ENCODE peak calls at places on chromosomes 3 and 15, in seven cellular contexts. One of them, this sample, is unnamed.

GRCh38 chr3:188972313-188972712 is 199.5 kb upstream of the TPRG1 start:
- DNase-seq in cardiac fibroblast: no peak
- DNase-seq in foreskin fibroblast: no peak
- DNase-seq in BE2C: no peak
- DNase-seq in GM12865: no peak
- DNase-seq in ovary: no peak
- DNase-seq in heart left ventricle: no peak
- DNase-seq in this sample: no peak

GRCh38 chr15:38758001-38758400 is 193.4 kb upstream of the RASGRP1 start:
- DNase-seq in foreskin fibroblast: peak
- DNase-seq in GM12865: no peak
- DNase-seq in heart left ventricle: no peak
- DNase-seq in ovary: no peak
- DNase-seq in cardiac fibroblast: peak
- DNase-seq in BE2C: no peak
- DNase-seq in this sample: no peak

GRCh38 chr15:63210151-63211051 is 21.0 kb downstream of the RAB8B start:
- DNase-seq in ovary: no peak
- DNase-seq in GM12865: no peak
- DNase-seq in cardiac fibroblast: no peak
- DNase-seq in BE2C: no peak
- DNase-seq in heart left ventricle: no peak
- DNase-seq in foreskin fibroblast: no peak
- DNase-seq in this sample: no peak

GRCh38 chr3:159260049-159260662 is 458.3 kb downstream of the MFSD1 start:
- DNase-seq in cardiac fibroblast: peak
- DNase-seq in BE2C: peak
- DNase-seq in heart left ventricle: peak
- DNase-seq in foreskin fibroblast: peak
- DNase-seq in ovary: peak
- DNase-seq in GM12865: peak
- DNase-seq in this sample: peak

GRCh38 chr3:45644467-45645201 is 44.6 kb upstream of the SACM1L start:
- DNase-seq in cardiac fibroblast: peak
- DNase-seq in GM12865: no peak
- DNase-seq in foreskin fibroblast: peak
- DNase-seq in ovary: no peak
- DNase-seq in heart left ventricle: no peak
- DNase-seq in BE2C: no peak
- DNase-seq in this sample: no peak

GRCh38 chr3:157479464-157480243 is 23.6 kb downstream of the VEPH1 start:
- DNase-seq in BE2C: no peak
- DNase-seq in foreskin fibroblast: no peak
- DNase-seq in cardiac fibroblast: no peak
- DNase-seq in ovary: no peak
- DNase-seq in GM12865: no peak
- DNase-seq in heart left ventricle: no peak
- DNase-seq in this sample: no peak

GRCh38 chr3:114219741-114220140 is 17.6 kb downstream of the ZNF80 start:
- DNase-seq in foreskin fibroblast: no peak
- DNase-seq in GM12865: no peak
- DNase-seq in cardiac fibroblast: no peak
- DNase-seq in heart left ventricle: no peak
- DNase-seq in BE2C: no peak
- DNase-seq in ovary: no peak
- DNase-seq in this sample: no peak

GRCh38 chr3:80018375-80018774 is 250.6 kb upstream of the ROBO1 start:
- DNase-seq in heart left ventricle: no peak
- DNase-seq in BE2C: no peak
- DNase-seq in foreskin fibroblast: no peak
- DNase-seq in ovary: no peak
- DNase-seq in cardiac fibroblast: no peak
- DNase-seq in GM12865: no peak
- DNase-seq in this sample: no peak

GRCh38 chr3:45029216-45029615 is 3.1 kb downstream of the CLEC3B start:
- DNase-seq in foreskin fibroblast: no peak
- DNase-seq in heart left ventricle: no peak
- DNase-seq in ovary: no peak
- DNase-seq in BE2C: no peak
- DNase-seq in cardiac fibroblast: no peak
- DNase-seq in GM12865: no peak
- DNase-seq in this sample: no peak

GRCh38 chr3:153094386-153094785 is 67.6 kb upstream of the RAP2B start:
- DNase-seq in foreskin fibroblast: no peak
- DNase-seq in GM12865: no peak
- DNase-seq in heart left ventricle: no peak
- DNase-seq in ovary: no peak
- DNase-seq in BE2C: no peak
- DNase-seq in cardiac fibroblast: peak
- DNase-seq in this sample: no peak

GRCh38 chr3:43748179-43748578 is 57.4 kb downstream of the ABHD5 start:
- DNase-seq in cardiac fibroblast: peak
- DNase-seq in GM12865: no peak
- DNase-seq in foreskin fibroblast: peak
- DNase-seq in heart left ventricle: no peak
- DNase-seq in ovary: no peak
- DNase-seq in BE2C: no peak
- DNase-seq in this sample: no peak

GRCh38 chr3:71247221-71247947 is 336.1 kb downstream of the FOXP1 start:
- DNase-seq in BE2C: peak
- DNase-seq in foreskin fibroblast: peak
- DNase-seq in GM12865: no peak
- DNase-seq in ovary: no peak
- DNase-seq in heart left ventricle: no peak
- DNase-seq in cardiac fibroblast: no peak
- DNase-seq in this sample: no peak

GRCh38 chr3:157104521-157104920 is 55.4 kb downstream of the CCNL1 start:
- DNase-seq in GM12865: no peak
- DNase-seq in BE2C: no peak
- DNase-seq in heart left ventricle: no peak
- DNase-seq in foreskin fibroblast: no peak
- DNase-seq in ovary: no peak
- DNase-seq in cardiac fibroblast: no peak
- DNase-seq in this sample: no peak

GRCh38 chr3:14203521-14204079 is 25.0 kb downstream of the LSM3 start:
- DNase-seq in GM12865: peak
- DNase-seq in BE2C: peak
- DNase-seq in ovary: peak
- DNase-seq in foreskin fibroblast: peak
- DNase-seq in cardiac fibroblast: peak
- DNase-seq in heart left ventricle: peak
- DNase-seq in this sample: no peak

GRCh38 chr3:81214626-81215025 is 546.8 kb downstream of the GBE1 start:
- DNase-seq in cardiac fibroblast: no peak
- DNase-seq in BE2C: no peak
- DNase-seq in GM12865: no peak
- DNase-seq in ovary: no peak
- DNase-seq in foreskin fibroblast: peak
- DNase-seq in heart left ventricle: no peak
- DNase-seq in this sample: no peak

GRCh38 chr3:141618938-141619337 is 119.2 kb upstream of the RNF7 start:
- DNase-seq in ovary: no peak
- DNase-seq in cardiac fibroblast: no peak
- DNase-seq in GM12865: no peak
- DNase-seq in BE2C: no peak
- DNase-seq in foreskin fibroblast: no peak
- DNase-seq in heart left ventricle: no peak
- DNase-seq in this sample: no peak
- H3K4me3 ChIP-seq in ovary: no peak
- H3K4me3 ChIP-seq in cardiac fibroblast: no peak
- H3K4me3 ChIP-seq in GM12865: no peak
- H3K4me3 ChIP-seq in BE2C: no peak
- H3K4me3 ChIP-seq in foreskin fibroblast: no peak
- H3K4me3 ChIP-seq in heart left ventricle: no peak
- H3K4me3 ChIP-seq in this sample: no peak

DNA sequence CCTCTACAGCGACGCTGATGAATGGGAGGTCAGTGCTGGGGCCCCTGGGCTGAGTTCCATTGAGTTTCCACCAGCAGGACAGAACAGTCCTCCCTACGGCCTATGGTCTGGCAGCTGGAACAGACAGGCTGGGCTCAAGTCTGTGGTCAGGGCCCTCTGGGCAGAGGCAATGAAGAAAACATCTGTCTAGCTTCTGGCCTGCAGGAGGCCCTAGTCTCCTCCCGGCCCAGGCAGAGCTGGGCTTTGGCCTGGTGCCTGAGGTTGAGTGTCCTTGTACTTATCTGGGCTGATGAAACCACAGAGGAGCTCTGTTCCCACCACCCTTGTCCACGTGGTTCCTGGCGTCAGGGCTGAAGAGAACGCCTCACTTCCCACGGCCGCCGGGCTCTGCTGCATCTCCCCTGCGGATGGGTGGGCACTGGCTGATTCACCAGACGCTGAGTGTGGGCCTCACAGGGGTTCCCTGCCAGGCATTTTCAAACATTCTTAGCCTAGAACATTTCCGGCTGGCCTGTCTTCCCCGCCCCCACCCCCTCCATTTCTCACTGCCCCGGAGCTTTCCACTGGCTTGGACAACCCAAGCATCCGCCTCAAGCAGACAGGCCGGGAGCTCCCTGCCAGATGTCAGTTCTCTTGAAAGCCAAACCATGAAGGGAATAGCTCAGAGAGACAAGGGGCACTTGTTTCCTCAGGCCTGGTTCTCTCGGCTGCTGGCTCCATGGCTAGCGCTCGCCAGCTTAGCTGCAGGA is 20.3 kb downstream of the PPCDC start:
- DNase-seq in GM12865: peak
- DNase-seq in ovary: peak
- DNase-seq in heart left ventricle: peak
- DNase-seq in cardiac fibroblast: peak
- DNase-seq in BE2C: peak
- DNase-seq in foreskin fibroblast: peak
- DNase-seq in this sample: peak
- TF ChIP-seq CTCF in GM12865: peak
- TF ChIP-seq CTCF in ovary: peak
- TF ChIP-seq CTCF in heart left ventricle: peak
- TF ChIP-seq CTCF in cardiac fibroblast: peak
- TF ChIP-seq CTCF in BE2C: peak
- TF ChIP-seq CTCF in foreskin fibroblast: peak
- TF ChIP-seq CTCF in this sample: peak

DNA sequence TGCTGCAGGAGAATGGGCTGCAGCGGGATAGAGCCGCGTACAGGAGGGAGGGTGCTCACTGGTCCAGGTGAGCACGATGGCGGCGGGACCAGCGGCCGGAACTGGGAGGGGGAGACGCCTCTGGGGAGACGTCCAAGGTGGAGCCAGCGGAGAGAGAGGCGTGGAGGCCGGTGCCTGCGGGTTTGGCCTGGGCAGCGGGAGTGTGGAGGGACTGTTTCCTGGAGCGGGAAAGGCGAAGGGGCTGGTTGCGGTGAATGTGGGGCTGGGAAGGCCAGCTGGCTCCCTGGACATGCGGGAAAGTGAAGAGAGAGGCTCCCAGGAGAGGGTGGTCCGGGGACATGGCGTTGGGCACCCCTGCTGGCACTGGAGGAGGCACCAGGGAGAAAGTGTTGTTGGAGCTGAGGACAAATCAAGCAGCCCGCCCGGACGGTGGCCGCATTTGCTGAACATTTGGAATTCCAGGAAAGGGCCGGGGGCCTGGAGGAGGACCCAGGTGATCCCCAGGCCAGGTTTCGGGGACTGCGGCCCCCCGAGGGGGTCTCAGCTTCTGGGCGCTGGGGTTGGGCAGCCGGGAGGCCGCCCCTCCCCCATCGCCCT is 34.3 kb downstream of the DNAJB8 start:
- DNase-seq in cardiac fibroblast: no peak
- DNase-seq in GM12865: no peak
- DNase-seq in foreskin fibroblast: no peak
- DNase-seq in BE2C: peak
- DNase-seq in heart left ventricle: no peak
- DNase-seq in ovary: no peak
- DNase-seq in this sample: no peak
- H3K4me3 ChIP-seq in cardiac fibroblast: no peak
- H3K4me3 ChIP-seq in GM12865: no peak
- H3K4me3 ChIP-seq in foreskin fibroblast: peak
- H3K4me3 ChIP-seq in BE2C: peak
- H3K4me3 ChIP-seq in heart left ventricle: peak
- H3K4me3 ChIP-seq in ovary: peak
- H3K4me3 ChIP-seq in this sample: no peak

GRCh38 chr3:29186982-29187718 is 93.7 kb upstream of the RBMS3 start:
- DNase-seq in ovary: no peak
- DNase-seq in GM12865: no peak
- DNase-seq in foreskin fibroblast: peak
- DNase-seq in BE2C: no peak
- DNase-seq in cardiac fibroblast: peak
- DNase-seq in heart left ventricle: no peak
- DNase-seq in this sample: no peak
- TF ChIP-seq CTCF in ovary: no peak
- TF ChIP-seq CTCF in GM12865: no peak
- TF ChIP-seq CTCF in foreskin fibroblast: no peak
- TF ChIP-seq CTCF in BE2C: no peak
- TF ChIP-seq CTCF in cardiac fibroblast: no peak
- TF ChIP-seq CTCF in heart left ventricle: no peak
- TF ChIP-seq CTCF in this sample: no peak

DNA sequence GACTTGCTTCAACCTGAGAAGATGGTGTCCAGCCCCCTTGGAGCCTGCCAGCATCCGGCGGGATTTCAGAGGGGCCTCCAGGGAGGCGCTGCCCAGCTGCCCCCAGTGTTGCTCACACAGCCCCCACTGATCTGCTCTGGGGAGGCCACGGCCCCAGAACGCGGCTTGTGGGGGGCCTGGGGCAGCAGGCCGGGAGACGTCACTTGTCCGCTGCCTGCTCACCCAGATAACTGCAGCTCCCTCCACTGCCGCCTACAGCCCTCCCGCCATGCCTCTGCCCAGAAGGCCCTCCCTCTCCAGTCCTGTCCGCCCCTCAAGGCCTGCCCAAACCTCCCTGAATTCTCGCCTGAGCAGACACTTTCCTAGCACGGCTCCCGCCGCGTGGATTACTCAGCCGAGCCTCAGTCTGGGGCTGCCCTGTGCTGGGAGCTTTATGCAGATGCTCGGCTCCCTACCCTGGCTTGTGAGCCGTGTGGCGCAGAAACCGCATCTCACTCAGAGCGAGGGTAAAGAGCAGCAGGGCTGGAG is 17.2 kb upstream of the ADIPOQ start:
- DNase-seq in GM12865: peak
- DNase-seq in BE2C: peak
- DNase-seq in foreskin fibroblast: peak
- DNase-seq in heart left ventricle: no peak
- DNase-seq in ovary: no peak
- DNase-seq in cardiac fibroblast: peak
- DNase-seq in this sample: no peak
- H3K4me3 ChIP-seq in GM12865: no peak
- H3K4me3 ChIP-seq in BE2C: no peak
- H3K4me3 ChIP-seq in foreskin fibroblast: peak
- H3K4me3 ChIP-seq in heart left ventricle: peak
- H3K4me3 ChIP-seq in ovary: no peak
- H3K4me3 ChIP-seq in cardiac fibroblast: no peak
- H3K4me3 ChIP-seq in this sample: no peak

DNA sequence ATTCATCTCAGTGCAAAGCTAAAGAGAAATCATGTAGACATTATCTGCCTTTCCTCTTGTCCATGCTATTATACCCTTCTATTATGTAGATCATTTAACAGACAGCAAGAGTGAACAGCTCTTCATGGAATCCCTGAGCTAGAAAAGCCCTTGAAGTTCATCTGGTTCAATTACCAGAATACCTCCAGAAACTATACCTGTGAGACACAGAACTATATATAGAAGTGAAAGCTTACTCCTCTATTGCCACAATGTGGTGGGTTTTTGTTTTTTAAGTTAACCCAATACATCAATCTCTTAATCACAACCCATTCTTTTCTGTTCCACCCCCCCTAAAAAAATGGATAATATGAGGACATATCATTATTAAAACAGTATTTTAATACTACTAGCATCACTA is 347.7 kb downstream of the PLCL2 start:
- DNase-seq in GM12865: peak
- DNase-seq in cardiac fibroblast: no peak
- DNase-seq in BE2C: no peak
- DNase-seq in foreskin fibroblast: no peak
- DNase-seq in ovary: no peak
- DNase-seq in heart left ventricle: no peak
- DNase-seq in this sample: no peak
- TF ChIP-seq CTCF in GM12865: no peak
- TF ChIP-seq CTCF in cardiac fibroblast: no peak
- TF ChIP-seq CTCF in BE2C: no peak
- TF ChIP-seq CTCF in foreskin fibroblast: no peak
- TF ChIP-seq CTCF in ovary: no peak
- TF ChIP-seq CTCF in heart left ventricle: no peak
- TF ChIP-seq CTCF in this sample: no peak

This sample was measured in GM06990.